ENCODE peak calls at places on chromosomes 11 and 22, in four cellular contexts. U, X, S and H are unnamed samples.

GRCh38 chr11:84905411-84905810 is 721.7 kb downstream of the DLG2 start:
- DNase-seq in S (no peak), X (no peak), U (no peak), H (no peak)

GRCh38 chr11:110431212-110432073 is 1.7 kb downstream of the FDX1 start:
- DNase-seq in S (no peak), X (no peak), U (no peak), H (no peak)

GRCh38 chr11:133047036-133047800 is 485.1 kb downstream of the OPCML start:
- DNase-seq in S (no peak), U (no peak), X (no peak), H (no peak)

GRCh38 chr11:125167954-125168821 is 3.6 kb downstream of the PKNOX2 start:
- DNase-seq in U (no peak), S (no peak), X (no peak), H (no peak)

GRCh38 chr11:113615098-113615497 is 91.0 kb downstream of the TMPRSS5 start:
- DNase-seq in X (peak; percentile 64), S (no peak), U (no peak), H (no peak)

GRCh38 chr11:128551641-128552335 is 35.6 kb downstream of the ETS1 start:
- DNase-seq in S (no peak), X (no peak), U (peak; percentile 99), H (no peak)

GRCh38 chr11:130088909-130089668 is 19.4 kb downstream of the APLP2 start:
- DNase-seq in X (no peak), U (no peak), S (no peak), H (no peak)

GRCh38 chr22:24236656-24237055 is 8.2 kb downstream of the GGT5 start:
- DNase-seq in X (no peak), U (no peak), S (no peak), H (no peak)

GRCh38 chr11:108340958-108341357 is 118.1 kb downstream of the ATM start:
- DNase-seq in S (peak; percentile 62), X (peak; percentile 49), U (no peak), H (no peak)

GRCh38 chr11:120667281-120667680 is 155.7 kb downstream of the GRIK4 start:
- DNase-seq in X (peak; percentile 4), S (no peak), U (no peak), H (no peak)
- TF ChIP-seq SP1 in X (no peak), S (no peak), U (no peak), H (no peak)

GRCh38 chr11:13053255-13053917 is 44.3 kb downstream of the RASSF10 start:
- DNase-seq in U (no peak), X (no peak), S (no peak), H (no peak)
- TF ChIP-seq TARDBP in U (no peak), X (no peak), S (no peak), H (no peak)

GRCh38 chr11:61769946-61770683 is 17.7 kb downstream of the MYRF start:
- DNase-seq in S (no peak), X (no peak), U (no peak), H (no peak)

GRCh38 chr11:61773826-61774225 is 18.6 kb downstream of the TMEM258 start:
- DNase-seq in U (no peak), S (no peak), X (no peak), H (no peak)

GRCh38 chr11:61773356-61773755 is 19.0 kb downstream of the TMEM258 start:
- DNase-seq in X (no peak), U (no peak), S (no peak), H (no peak)

GRCh38 chr11:61771195-61771894 is 18.9 kb downstream of the MYRF start:
- DNase-seq in S (no peak), U (no peak), X (no peak), H (no peak)

DNA sequence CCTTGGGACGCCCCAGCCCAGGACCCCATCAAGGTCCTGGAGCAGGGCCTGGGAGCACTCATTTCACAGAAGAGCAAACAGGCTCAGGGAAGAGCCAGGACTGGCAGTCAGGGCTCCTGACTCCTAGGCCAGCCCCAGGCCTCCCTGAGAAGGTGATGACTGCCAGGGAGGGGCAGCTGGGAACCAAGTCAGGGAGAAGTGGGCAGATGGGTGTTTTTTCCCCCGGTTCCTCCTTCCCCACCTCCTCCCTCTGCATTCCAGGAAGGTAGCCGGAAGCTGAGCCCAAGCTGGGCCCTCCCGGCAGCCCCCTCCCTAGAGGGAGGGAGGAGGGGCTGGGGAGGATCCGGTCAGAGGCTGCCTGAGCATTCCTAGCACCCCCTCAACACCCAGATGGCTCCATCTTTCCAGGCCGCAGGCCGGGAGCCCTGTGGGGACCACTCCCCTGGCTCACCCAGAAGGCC is 19.6 kb downstream of the MYRF start:
- DNase-seq in S (no peak), X (no peak), U (no peak), H (no peak)
- TF ChIP-seq SP1 in S (no peak), X (no peak), U (no peak), H (no peak)

GRCh38 chr11:122803716-122804115 is 34.6 kb upstream of the CRTAM start:
- DNase-seq in X (no peak), S (no peak), U (no peak), H (no peak)
- TF ChIP-seq TARDBP in X (no peak), S (no peak), U (no peak), H (no peak)

GRCh38 chr11:8871283-8871775 is 39.7 kb upstream of the AKIP1 start:
- DNase-seq in S (peak; percentile 26), U (no peak), X (no peak), H (peak; percentile 63)

GRCh38 chr11:8865304-8865703 is 45.7 kb upstream of the AKIP1 start:
- DNase-seq in S (no peak), X (no peak), U (no peak), H (no peak)

GRCh38 chr11:8870461-8871282 is 40.3 kb upstream of the AKIP1 start:
- DNase-seq in U (no peak), X (peak; percentile 9), S (no peak), H (peak; percentile 71)

GRCh38 chr11:8867035-8867434 is 44.0 kb upstream of the AKIP1 start:
- DNase-seq in S (no peak), X (no peak), U (no peak), H (no peak)

DNA sequence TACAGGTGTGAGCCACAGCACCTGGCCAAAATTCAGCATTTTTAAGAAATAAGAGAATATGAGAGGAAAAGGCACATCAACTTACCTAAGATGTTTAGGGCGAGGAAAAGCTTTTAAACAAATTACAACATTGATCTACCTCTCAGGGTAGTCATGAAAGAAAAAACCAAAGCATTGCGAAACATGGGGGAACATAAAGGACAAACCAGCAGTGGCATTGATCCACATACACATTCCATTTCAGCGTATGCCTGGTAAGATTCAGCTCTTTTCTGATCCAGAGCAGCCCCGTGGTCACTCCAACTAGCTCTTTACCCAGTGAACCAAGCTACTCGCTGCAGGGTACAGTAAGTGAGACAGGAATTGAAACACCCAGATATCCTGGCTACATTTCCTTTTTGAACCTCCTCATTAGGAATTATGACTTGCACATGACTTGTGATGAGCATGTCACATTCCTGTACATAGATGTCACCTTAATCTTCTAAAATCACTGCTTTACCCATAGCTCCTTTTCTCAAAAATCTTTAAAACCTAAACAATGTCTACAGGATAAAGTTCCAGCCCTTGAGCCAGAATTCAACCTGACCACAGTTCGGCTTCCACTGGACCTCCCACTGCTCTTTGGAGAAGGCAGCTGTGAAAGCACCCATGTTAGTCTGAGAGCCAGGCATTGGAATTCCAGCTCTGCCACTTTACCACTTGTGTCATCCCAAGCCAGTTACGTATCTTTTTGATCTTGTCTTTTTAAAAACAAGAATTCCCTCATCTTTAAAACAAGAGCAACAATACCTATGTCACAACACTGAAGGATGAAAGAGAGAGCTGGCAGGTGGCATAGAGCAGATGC is 42.9 kb upstream of the AKIP1 start:
- DNase-seq in X (no peak), U (no peak), S (peak; percentile 43), H (no peak)
- TF ChIP-seq SP1 in X (no peak), U (no peak), S (no peak), H (no peak)